ENCODE peak calls at places on chromosome 9, in seven cellular contexts. One of them, this sample, is unnamed.

GRCh38 chr9:107750741-107751521 is 261.4 kb upstream of the KLF4 start:
- DNase-seq in brain microvascular endothelial cell: peak; percentile 98
- DNase-seq in psoas muscle: peak; percentile 87
- DNase-seq in CD8-positive, alpha-beta T cell: no peak
- DNase-seq in AG09309: peak; percentile 98
- DNase-seq in dorsolateral prefrontal cortex: peak; percentile 72
- DNase-seq in breast epithelium: peak; percentile 77
- DNase-seq in this sample: peak; percentile 96

GRCh38 chr9:118674942-118675341 is 694.3 kb downstream of the BRINP1 start:
- DNase-seq in brain microvascular endothelial cell: no peak
- DNase-seq in psoas muscle: no peak
- DNase-seq in CD8-positive, alpha-beta T cell: no peak
- DNase-seq in AG09309: no peak
- DNase-seq in dorsolateral prefrontal cortex: no peak
- DNase-seq in breast epithelium: no peak
- DNase-seq in this sample: no peak

GRCh38 chr9:118318770-118319443 is 614.7 kb downstream of the TLR4 start:
- DNase-seq in brain microvascular endothelial cell: no peak
- DNase-seq in psoas muscle: peak; percentile 15
- DNase-seq in CD8-positive, alpha-beta T cell: no peak
- DNase-seq in AG09309: no peak
- DNase-seq in dorsolateral prefrontal cortex: no peak
- DNase-seq in breast epithelium: no peak
- DNase-seq in this sample: no peak

GRCh38 chr9:101639785-101640437 is 45.1 kb upstream of the PPP3R2 start:
- DNase-seq in brain microvascular endothelial cell: peak; percentile 13
- DNase-seq in psoas muscle: no peak
- DNase-seq in CD8-positive, alpha-beta T cell: no peak
- DNase-seq in AG09309: no peak
- DNase-seq in dorsolateral prefrontal cortex: no peak
- DNase-seq in breast epithelium: no peak
- DNase-seq in this sample: no peak

GRCh38 chr9:96025995-96026572 is 150.6 kb downstream of the ERCC6L2 start:
- DNase-seq in brain microvascular endothelial cell: no peak
- DNase-seq in psoas muscle: no peak
- DNase-seq in CD8-positive, alpha-beta T cell: no peak
- DNase-seq in AG09309: no peak
- DNase-seq in dorsolateral prefrontal cortex: no peak
- DNase-seq in breast epithelium: no peak
- DNase-seq in this sample: no peak

GRCh38 chr9:7976167-7976755 is 176.7 kb upstream of the DMAC1 start:
- DNase-seq in brain microvascular endothelial cell: no peak
- DNase-seq in psoas muscle: no peak
- DNase-seq in CD8-positive, alpha-beta T cell: peak; percentile 25
- DNase-seq in AG09309: no peak
- DNase-seq in dorsolateral prefrontal cortex: no peak
- DNase-seq in breast epithelium: no peak
- DNase-seq in this sample: no peak

GRCh38 chr9:15373201-15373530 is 49.5 kb upstream of the SNAPC3 start:
- DNase-seq in brain microvascular endothelial cell: no peak
- DNase-seq in psoas muscle: no peak
- DNase-seq in CD8-positive, alpha-beta T cell: no peak
- DNase-seq in AG09309: no peak
- DNase-seq in dorsolateral prefrontal cortex: no peak
- DNase-seq in breast epithelium: no peak
- DNase-seq in this sample: peak; percentile 78

GRCh38 chr9:123081824-123082223 is 48.4 kb downstream of the GPR21 start:
- DNase-seq in brain microvascular endothelial cell: peak; percentile 31
- DNase-seq in psoas muscle: no peak
- DNase-seq in CD8-positive, alpha-beta T cell: no peak
- DNase-seq in AG09309: no peak
- DNase-seq in dorsolateral prefrontal cortex: no peak
- DNase-seq in breast epithelium: no peak
- DNase-seq in this sample: no peak

GRCh38 chr9:90054810-90055209 is 450.0 kb downstream of the GADD45G start:
- DNase-seq in brain microvascular endothelial cell: no peak
- DNase-seq in psoas muscle: no peak
- DNase-seq in CD8-positive, alpha-beta T cell: no peak
- DNase-seq in AG09309: no peak
- DNase-seq in dorsolateral prefrontal cortex: no peak
- DNase-seq in breast epithelium: no peak
- DNase-seq in this sample: no peak

GRCh38 chr9:90047828-90048227 is 443.0 kb downstream of the GADD45G start:
- DNase-seq in brain microvascular endothelial cell: no peak
- DNase-seq in psoas muscle: no peak
- DNase-seq in CD8-positive, alpha-beta T cell: no peak
- DNase-seq in AG09309: no peak
- DNase-seq in dorsolateral prefrontal cortex: no peak
- DNase-seq in breast epithelium: no peak
- DNase-seq in this sample: no peak

GRCh38 chr9:90057361-90057760 is 452.5 kb downstream of the GADD45G start:
- DNase-seq in brain microvascular endothelial cell: no peak
- DNase-seq in psoas muscle: no peak
- DNase-seq in CD8-positive, alpha-beta T cell: no peak
- DNase-seq in AG09309: no peak
- DNase-seq in dorsolateral prefrontal cortex: no peak
- DNase-seq in breast epithelium: no peak
- DNase-seq in this sample: no peak

GRCh38 chr9:90055226-90055625 is 450.4 kb downstream of the GADD45G start:
- DNase-seq in brain microvascular endothelial cell: no peak
- DNase-seq in psoas muscle: no peak
- DNase-seq in CD8-positive, alpha-beta T cell: no peak
- DNase-seq in AG09309: no peak
- DNase-seq in dorsolateral prefrontal cortex: no peak
- DNase-seq in breast epithelium: no peak
- DNase-seq in this sample: no peak

DNA sequence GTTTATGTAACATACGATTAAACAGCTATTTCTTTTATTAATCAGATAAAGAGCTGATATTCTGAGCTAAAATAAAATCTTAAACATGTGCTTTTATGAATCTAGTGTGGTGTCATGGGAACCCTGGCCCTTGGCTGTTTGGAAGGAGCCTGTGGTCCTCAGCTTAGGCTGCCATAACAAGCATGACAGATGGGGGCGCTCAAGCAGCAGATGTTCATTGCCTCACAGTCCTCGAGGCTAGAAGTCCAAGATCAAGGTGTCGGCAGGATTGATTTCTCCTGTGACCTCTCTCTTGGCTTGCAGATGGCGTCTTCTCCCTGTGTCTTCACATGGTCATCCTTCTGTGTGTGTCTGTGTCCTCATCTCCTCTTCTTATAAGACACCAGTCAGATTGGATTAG is 448.2 kb downstream of the GADD45G start:
- DNase-seq in brain microvascular endothelial cell: no peak
- DNase-seq in psoas muscle: no peak
- DNase-seq in CD8-positive, alpha-beta T cell: no peak
- DNase-seq in AG09309: no peak
- DNase-seq in dorsolateral prefrontal cortex: no peak
- DNase-seq in breast epithelium: no peak
- DNase-seq in this sample: no peak
- TF ChIP-seq CTCF in brain microvascular endothelial cell: peak; percentile 18
- TF ChIP-seq CTCF in psoas muscle: no peak
- TF ChIP-seq CTCF in CD8-positive, alpha-beta T cell: no peak
- TF ChIP-seq CTCF in AG09309: no peak
- TF ChIP-seq CTCF in dorsolateral prefrontal cortex: no peak
- TF ChIP-seq CTCF in breast epithelium: no peak
- TF ChIP-seq CTCF in this sample: peak; percentile 5

DNA sequence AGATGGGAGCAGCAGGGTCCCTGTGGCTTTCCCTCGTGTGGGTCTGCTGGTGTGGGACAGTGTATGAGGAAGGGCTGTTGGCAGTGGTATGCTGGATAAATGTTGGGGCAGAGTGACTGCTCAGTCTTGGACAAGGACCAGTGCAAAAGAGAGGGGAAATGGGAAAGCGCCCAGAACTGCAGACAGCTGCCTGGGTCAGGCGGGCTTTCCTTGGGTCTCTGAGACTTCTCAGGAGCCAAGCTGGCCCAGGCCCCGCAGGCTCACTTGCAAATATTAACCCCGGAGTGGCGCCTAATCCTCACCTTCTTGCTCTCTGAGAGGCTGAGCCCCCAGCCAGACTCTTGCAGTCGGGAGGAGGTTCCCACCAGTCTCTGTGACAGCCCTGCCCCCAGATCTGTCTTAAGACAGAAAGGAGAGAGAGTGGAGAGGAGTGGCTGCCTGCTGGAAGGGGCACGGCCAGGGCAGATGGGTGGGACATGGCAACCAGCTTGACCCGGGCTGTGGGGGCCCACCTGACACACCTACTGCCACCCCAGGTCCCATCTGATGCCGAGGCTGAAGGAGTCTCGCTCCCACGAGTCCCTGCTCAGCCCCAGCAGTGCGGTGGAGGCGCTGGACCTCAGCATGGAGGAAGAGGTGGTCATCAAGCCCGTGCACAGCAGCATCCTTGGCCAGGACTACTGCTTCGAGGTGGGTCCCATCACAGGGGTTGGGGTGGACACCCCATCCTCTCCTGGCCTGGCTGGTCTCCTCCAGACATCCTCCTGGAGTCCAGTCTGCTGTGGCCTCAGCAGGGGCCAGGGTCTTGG is 105.2 kb downstream of the DAB2IP start:
- DNase-seq in brain microvascular endothelial cell: no peak
- DNase-seq in psoas muscle: no peak
- DNase-seq in CD8-positive, alpha-beta T cell: no peak
- DNase-seq in AG09309: no peak
- DNase-seq in dorsolateral prefrontal cortex: peak; percentile 44
- DNase-seq in breast epithelium: no peak
- DNase-seq in this sample: no peak
- H3K4me3 ChIP-seq in brain microvascular endothelial cell: no peak overlapping the region
- H3K4me3 ChIP-seq in psoas muscle: no peak overlapping the region
- H3K4me3 ChIP-seq in CD8-positive, alpha-beta T cell: no peak overlapping the region
- H3K4me3 ChIP-seq in AG09309: no peak overlapping the region
- H3K4me3 ChIP-seq in dorsolateral prefrontal cortex: no peak overlapping the region
- H3K4me3 ChIP-seq in breast epithelium: no peak overlapping the region
- H3K4me3 ChIP-seq in this sample: no peak overlapping the region

GRCh38 chr9:124122321-124122720 is 110.8 kb downstream of the LHX2 start:
- DNase-seq in brain microvascular endothelial cell: no peak
- DNase-seq in psoas muscle: no peak
- DNase-seq in CD8-positive, alpha-beta T cell: no peak
- DNase-seq in AG09309: no peak
- DNase-seq in dorsolateral prefrontal cortex: no peak
- DNase-seq in breast epithelium: no peak
- DNase-seq in this sample: no peak

GRCh38 chr9:124121725-124122124 is 110.2 kb downstream of the LHX2 start:
- DNase-seq in brain microvascular endothelial cell: no peak
- DNase-seq in psoas muscle: no peak
- DNase-seq in CD8-positive, alpha-beta T cell: no peak
- DNase-seq in AG09309: no peak
- DNase-seq in dorsolateral prefrontal cortex: no peak
- DNase-seq in breast epithelium: no peak
- DNase-seq in this sample: no peak

GRCh38 chr9:124120272-124120671 is 108.7 kb downstream of the LHX2 start:
- DNase-seq in brain microvascular endothelial cell: no peak
- DNase-seq in psoas muscle: no peak
- DNase-seq in CD8-positive, alpha-beta T cell: no peak
- DNase-seq in AG09309: no peak
- DNase-seq in dorsolateral prefrontal cortex: no peak
- DNase-seq in breast epithelium: no peak
- DNase-seq in this sample: no peak

GRCh38 chr9:124124729-124125589 is 113.4 kb downstream of the LHX2 start:
- DNase-seq in brain microvascular endothelial cell: no peak
- DNase-seq in psoas muscle: no peak
- DNase-seq in CD8-positive, alpha-beta T cell: no peak
- DNase-seq in AG09309: no peak
- DNase-seq in dorsolateral prefrontal cortex: no peak
- DNase-seq in breast epithelium: no peak
- DNase-seq in this sample: no peak

DNA sequence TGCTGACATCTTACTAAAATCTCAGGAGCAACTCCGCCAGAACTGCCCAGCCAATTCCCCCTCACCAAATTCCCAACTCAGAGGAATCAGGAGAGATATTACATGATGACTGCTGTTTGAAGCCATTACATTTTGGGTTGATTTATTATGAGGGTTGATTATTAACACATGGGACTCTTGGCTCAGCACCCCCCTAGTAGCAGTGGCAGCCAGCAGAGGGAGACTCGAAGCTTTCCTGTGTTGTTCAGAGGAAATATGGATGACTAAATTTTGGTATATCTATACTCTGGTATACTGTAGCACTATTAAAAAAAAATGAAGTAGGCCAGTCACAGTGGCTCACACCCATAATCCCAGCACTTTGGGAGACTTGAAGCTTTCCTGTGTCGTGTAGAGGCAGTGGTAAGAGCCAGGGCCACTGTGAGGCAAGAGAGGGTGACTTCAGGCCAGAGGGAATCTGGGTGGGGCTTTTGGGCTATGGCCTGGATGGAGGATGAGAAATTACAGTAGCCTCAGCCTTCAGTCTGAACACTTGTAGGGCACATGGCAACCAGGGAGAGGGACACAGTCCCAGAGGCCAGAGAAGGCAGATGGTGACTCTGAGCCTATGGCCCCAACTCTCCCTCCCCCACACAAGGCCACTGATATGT is 111.4 kb downstream of the LHX2 start:
- DNase-seq in brain microvascular endothelial cell: no peak
- DNase-seq in psoas muscle: no peak
- DNase-seq in CD8-positive, alpha-beta T cell: no peak
- DNase-seq in AG09309: no peak
- DNase-seq in dorsolateral prefrontal cortex: no peak
- DNase-seq in breast epithelium: no peak
- DNase-seq in this sample: no peak
- TF ChIP-seq CTCF in brain microvascular endothelial cell: peak; percentile 71
- TF ChIP-seq CTCF in psoas muscle: no peak
- TF ChIP-seq CTCF in CD8-positive, alpha-beta T cell: no peak
- TF ChIP-seq CTCF in AG09309: peak; percentile 63
- TF ChIP-seq CTCF in dorsolateral prefrontal cortex: no peak
- TF ChIP-seq CTCF in breast epithelium: no peak
- TF ChIP-seq CTCF in this sample: peak; percentile 43

GRCh38 chr9:114385412-114386181 is 2.2 kb downstream of the AKNA start:
- DNase-seq in brain microvascular endothelial cell: peak; percentile 89
- DNase-seq in psoas muscle: peak; percentile 71
- DNase-seq in CD8-positive, alpha-beta T cell: peak; percentile 76
- DNase-seq in AG09309: peak; percentile 75
- DNase-seq in dorsolateral prefrontal cortex: peak; percentile 60
- DNase-seq in breast epithelium: peak; percentile 75
- DNase-seq in this sample: no peak
- H3K4me3 ChIP-seq in brain microvascular endothelial cell: peak overlapping the region; percentile 22
- H3K4me3 ChIP-seq in psoas muscle: peak overlapping the region; percentile 63
- H3K4me3 ChIP-seq in CD8-positive, alpha-beta T cell: peak overlapping the region; percentile 89
- H3K4me3 ChIP-seq in AG09309: no peak overlapping the region
- H3K4me3 ChIP-seq in dorsolateral prefrontal cortex: peak overlapping the region; percentile 82
- H3K4me3 ChIP-seq in breast epithelium: peak overlapping the region; percentile 77
- H3K4me3 ChIP-seq in this sample: peak overlapping the region; percentile 35